ENCODE peak calls at places on chromosomes 7 and 10, in six cellular contexts. U is left ventricle myocardium inferior; O is endodermal cell; I is naive thymus-derived CD4-positive, alpha-beta T cell; X is cardiac muscle cell; A is RWPE1. Z is an unnamed sample.

GRCh38 chr10:68829494-68829893 is 2.2 kb downstream of the STOX1 start:
- DNase-seq in U (no peak), O (no peak), I (peak; percentile 5), X (no peak), A (no peak), Z (no peak)

GRCh38 chr7:67823345-67823744 is 826.7 kb downstream of the TYW1 start:
- DNase-seq in U (no peak), O (no peak), I (no peak), X (peak; percentile 70), A (peak; percentile 9), Z (no peak)

GRCh38 chr10:129952771-129953489 is 11.1 kb downstream of the EBF3 start:
- DNase-seq in U (no peak), O (no peak), I (no peak), X (peak; percentile 74), A (no peak), Z (no peak)

GRCh38 chr10:24255907-24256306 is 47.0 kb downstream of the KIAA1217 start:
- DNase-seq in U (peak; percentile 40), O (no peak), I (no peak), X (no peak), A (peak; percentile 88), Z (no peak)

GRCh38 chr7:128913856-128914565 is 3.5 kb upstream of the KCP start:
- DNase-seq in U (no peak), O (peak; percentile 38), I (no peak), X (no peak), A (no peak), Z (no peak)

GRCh38 chr10:59000162-59000825 is 176.1 kb upstream of the PHYHIPL start:
- DNase-seq in U (no peak), O (no peak), I (no peak), X (no peak), A (no peak), Z (no peak)

GRCh38 chr7:47253650-47254080 is 328.2 kb downstream of the TNS3 start:
- DNase-seq in U (peak; percentile 44), O (peak; percentile 71), I (no peak), X (peak; percentile 69), A (peak; percentile 30), Z (no peak)

GRCh38 chr7:56375173-56375572 is 259.0 kb upstream of the NUPR2 start:
- DNase-seq in U (no peak), O (no peak), I (no peak), X (no peak), A (no peak), Z (no peak)

GRCh38 chr10:118501637-118502440 is 93.6 kb downstream of the PRLHR start:
- DNase-seq in U (no peak), O (no peak), I (no peak), X (peak; percentile 87), A (peak; percentile 92), Z (no peak)

GRCh38 chr10:119549247-119549999 is 6.9 kb upstream of the RGS10 start:
- DNase-seq in U (no peak), O (no peak), I (no peak), X (no peak), A (peak; percentile 66), Z (no peak)

GRCh38 chr10:44437837-44438752 is 53.2 kb upstream of the CXCL12 start:
- DNase-seq in U (no peak), O (peak; percentile 30), I (no peak), X (no peak), A (no peak), Z (no peak)

GRCh38 chr10:11625019-11625735 is 13.7 kb upstream of the USP6NL start:
- DNase-seq in U (no peak), O (no peak), I (no peak), X (no peak), A (no peak), Z (no peak)

GRCh38 chr10:92799591-92799990 is 48.7 kb upstream of the EXOC6 start:
- DNase-seq in U (no peak), O (no peak), I (no peak), X (peak; percentile 23), A (no peak), Z (no peak)

GRCh38 chr10:73648252-73648651 is 7.0 kb upstream of the MYOZ1 start:
- DNase-seq in U (peak; percentile 46), O (peak; percentile 66), I (no peak), X (peak; percentile 22), A (no peak), Z (no peak)

GRCh38 chr10:116274141-116274861 is 1.3 kb upstream of the GFRA1 start:
- DNase-seq in U (peak; percentile 19), O (peak; percentile 81), I (no peak), X (no peak), A (no peak), Z (no peak)

GRCh38 chr10:126160971-126161630 is 227.2 kb downstream of the ADAM12 start:
- DNase-seq in U (no peak), O (peak; percentile 65), I (no peak), X (peak; percentile 58), A (no peak), Z (no peak)

GRCh38 chr7:18387191-18387720 is 108.3 kb upstream of the HDAC9 start:
- DNase-seq in U (no peak), O (no peak), I (no peak), X (no peak), A (no peak), Z (no peak)

GRCh38 chr7:18395868-18396267 is 99.7 kb upstream of the HDAC9 start:
- DNase-seq in U (no peak), O (no peak), I (no peak), X (no peak), A (no peak), Z (no peak)

GRCh38 chr7:18393465-18394118 is 102.0 kb upstream of the HDAC9 start:
- DNase-seq in U (no peak), O (no peak), I (no peak), X (no peak), A (no peak), Z (no peak)

GRCh38 chr7:18386590-18386989 is 109.0 kb upstream of the HDAC9 start:
- DNase-seq in U (no peak), O (no peak), I (no peak), X (no peak), A (no peak), Z (no peak)

GRCh38 chr7:18390523-18390907 is 105.0 kb upstream of the HDAC9 start:
- DNase-seq in U (no peak), O (no peak), I (no peak), X (no peak), A (no peak), Z (no peak)
- H3K27ac ChIP-seq in U (peak overlapping the region; percentile 74), O (no peak overlapping the region), I (no peak overlapping the region), X (no peak overlapping the region), A (no peak overlapping the region), Z (no peak overlapping the region)

DNA sequence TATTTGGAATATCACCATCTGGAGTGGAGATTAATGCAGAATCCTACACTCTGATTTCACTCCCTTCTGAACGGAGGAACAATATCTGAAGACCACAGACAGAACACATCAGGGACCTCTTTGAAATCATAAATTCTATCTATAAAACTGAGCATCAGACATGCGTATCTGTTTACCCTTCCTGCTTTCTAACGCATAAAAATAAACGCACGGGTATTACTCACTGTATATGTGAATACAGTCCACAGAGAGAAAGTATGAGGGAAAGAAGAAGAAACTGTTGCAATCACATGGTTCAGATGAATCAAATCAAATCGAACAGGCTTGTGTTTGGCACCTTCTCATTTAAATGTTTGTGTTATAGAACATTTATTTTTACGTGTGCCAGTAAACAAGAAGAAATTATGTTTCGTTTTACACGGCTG is 322.1 kb downstream of the FRMD4A start:
- DNase-seq in U (no peak), O (no peak), I (peak; percentile 8), X (no peak), A (no peak), Z (no peak)
- H3K27ac ChIP-seq in U (peak overlapping the region; percentile 79), O (peak overlapping the region; percentile 96), I (peak overlapping the region; percentile 66), X (no peak overlapping the region), A (no peak overlapping the region), Z (peak overlapping the region; percentile 53)

GRCh38 chr7:84137812-84138211 is 56.8 kb downstream of the SEMA3A start:
- DNase-seq in U (no peak), O (no peak), I (no peak), X (no peak), A (no peak), Z (no peak)
- H3K27ac ChIP-seq in U (no peak overlapping the region), O (no peak overlapping the region), I (no peak overlapping the region), X (no peak overlapping the region), A (no peak overlapping the region), Z (no peak overlapping the region)

GRCh38 chr7:30988346-30989005 is 24.7 kb downstream of the GHRHR start:
- DNase-seq in U (peak; percentile 56), O (peak; percentile 67), I (no peak), X (peak; percentile 36), A (peak; percentile 20), Z (no peak)
- H3K27ac ChIP-seq in U (peak overlapping the region; percentile 60), O (no peak overlapping the region), I (no peak overlapping the region), X (no peak overlapping the region), A (peak overlapping the region; percentile 23), Z (peak overlapping the region; percentile 13)

GRCh38 chr7:44735403-44736165 is 13.1 kb upstream of the ZMIZ2 start:
- DNase-seq in U (no peak), O (no peak), I (no peak), X (peak; percentile 97), A (peak; percentile 78), Z (no peak)
- H3K27ac ChIP-seq in U (no peak overlapping the region), O (no peak overlapping the region), I (no peak overlapping the region), X (no peak overlapping the region), A (peak overlapping the region; percentile 88), Z (no peak overlapping the region)